ENCODE peak calls at places on chromosomes 16 and 17, in five cellular contexts. L is lower lobe of right lung; M is NCI-H1105 treated with DMSO at 0.1 percent for 48 hours; K is activated T-helper 9 cell treated with anti-CD3 and anti-CD28 coated beads, Interleukin-2, amount 50 U/mL, for 16 hours; B is A549. E is an unnamed sample.

GRCh38 chr17:27593232-27593856 is 37.6 kb upstream of the LGALS9 start:
- DNase-seq in L (no peak), M (no peak), K (no peak), B (no peak), E (no peak)

GRCh38 chr17:76246080-76247066 is 6.1 kb upstream of the RNF157 start:
- DNase-seq in L (no peak), M (no peak), K (no peak), B (no peak), E (no peak)

GRCh38 chr17:1649116-1649843 is 386 bp downstream of the RILP start:
- DNase-seq in L (peak; percentile 90), M (peak; percentile 58), K (peak; percentile 78), B (peak; percentile 82), E (peak; percentile 82)

GRCh38 chr17:1267471-1267947 is 2.7 kb upstream of the BHLHA9 start:
- DNase-seq in L (no peak), M (no peak), K (no peak), B (peak; percentile 30), E (peak; percentile 36)

GRCh38 chr17:73769480-73769879 is 125.2 kb upstream of the SDK2 start:
- DNase-seq in L (no peak), M (no peak), K (no peak), B (no peak), E (no peak)

GRCh38 chr17:80720624-80721577 is 176.3 kb downstream of the RPTOR start:
- DNase-seq in L (no peak), M (no peak), K (peak; percentile 62), B (peak; percentile 78), E (no peak)

GRCh38 chr16:88630941-88631340 is 7.4 kb upstream of the IL17C start:
- DNase-seq in L (no peak), M (no peak), K (no peak), B (no peak), E (no peak)

GRCh38 chr17:82218349-82219075 is 5.9 kb upstream of the CCDC57 start:
- DNase-seq in L (no peak), M (no peak), K (no peak), B (no peak), E (no peak)

GRCh38 chr16:22078656-22079055 is 13.7 kb upstream of the VWA3A start:
- DNase-seq in L (no peak), M (no peak), K (no peak), B (no peak), E (no peak)

GRCh38 chr17:4537451-4538235 is 17.5 kb downstream of the MYBBP1A start:
- DNase-seq in L (no peak), M (no peak), K (no peak), B (no peak), E (no peak)

GRCh38 chr17:64984776-64985521 is 65.7 kb upstream of the LRRC37A3 start:
- DNase-seq in L (no peak), M (no peak), K (peak; percentile 21), B (peak; percentile 75), E (no peak)

GRCh38 chr17:50640701-50641338 is 6.1 kb downstream of the ABCC3 start:
- DNase-seq in L (no peak), M (no peak), K (no peak), B (peak; percentile 79), E (no peak)

GRCh38 chr17:12647023-12647422 is 18.7 kb upstream of the MYOCD start:
- DNase-seq in L (no peak), M (no peak), K (no peak), B (no peak), E (no peak)

GRCh38 chr16:27432600-27432957 is 30.6 kb downstream of the IL21R start:
- DNase-seq in L (no peak), M (no peak), K (no peak), B (no peak), E (no peak)

GRCh38 chr17:30225919-30226553 is 9.5 kb downstream of the SLC6A4 start:
- DNase-seq in L (no peak), M (no peak), K (no peak), B (no peak), E (no peak)

GRCh38 chr16:80518436-80518835 is 22.4 kb upstream of the DYNLRB2 start:
- DNase-seq in L (no peak), M (no peak), K (no peak), B (no peak), E (peak; percentile 8)

GRCh38 chr17:80501739-80502577 is 25.6 kb upstream of the NPTX1 start:
- DNase-seq in L (no peak), M (no peak), K (no peak), B (peak; percentile 92), E (no peak)

GRCh38 chr17:82386881-82387498 is 15.4 kb downstream of the UTS2R start:
- DNase-seq in L (no peak), M (no peak), K (no peak), B (no peak), E (no peak)

GRCh38 chr17:39164675-39165143 is 1.3 kb downstream of the ARL5C start:
- DNase-seq in L (peak; percentile 85), M (peak; percentile 10), K (peak; percentile 54), B (peak; percentile 91), E (peak; percentile 97)

GRCh38 chr16:71258371-71258770 is 27.8 kb upstream of the HYDIN start:
- DNase-seq in L (no peak), M (no peak), K (no peak), B (no peak), E (no peak)

GRCh38 chr16:1472974-1473373 is 1.9 kb downstream of the CLCN7 start:
- DNase-seq in L (no peak), M (no peak), K (no peak), B (no peak), E (no peak)

GRCh38 chr17:51673066-51673465 is 412.7 kb downstream of the UTP18 start:
- DNase-seq in L (no peak), M (no peak), K (no peak), B (no peak), E (no peak)

GRCh38 chr16:16790597-16790996 is 411.7 kb downstream of the NPIPA7 start:
- DNase-seq in L (no peak), M (no peak), K (no peak), B (no peak), E (no peak)

GRCh38 chr17:17581509-17581908 is 10.0 kb downstream of the PEMT start:
- DNase-seq in L (no peak), M (no peak), K (no peak), B (no peak), E (no peak)

GRCh38 chr16:58497935-58498334 is 2.0 kb upstream of the NDRG4 start:
- DNase-seq in L (no peak), M (no peak), K (no peak), B (no peak), E (no peak)

GRCh38 chr17:54439816-54440215 is 460.8 kb upstream of the TOM1L1 start:
- DNase-seq in L (no peak), M (no peak), K (no peak), B (no peak), E (no peak)

GRCh38 chr17:79023886-79024771 is at the start of gene C1QTNF1:
- DNase-seq in L (peak; percentile 69), M (peak; percentile 39), K (no peak), B (peak; percentile 35), E (peak; percentile 87)

GRCh38 chr16:83651871-83652270 is 155.9 kb upstream of the HSBP1 start:
- DNase-seq in L (no peak), M (no peak), K (no peak), B (no peak), E (no peak)

GRCh38 chr17:77527836-77528505 is 387.2 kb downstream of the SEC14L1 start:
- DNase-seq in L (no peak), M (no peak), K (no peak), B (no peak), E (no peak)

GRCh38 chr16:67151431-67152097 is 766 bp upstream of the B3GNT9 start:
- DNase-seq in L (no peak), M (no peak), K (no peak), B (peak; percentile 52), E (peak; percentile 40)

GRCh38 chr17:71753070-71753469 is 367.8 kb upstream of the SOX9 start:
- DNase-seq in L (no peak), M (no peak), K (no peak), B (no peak), E (no peak)

GRCh38 chr17:5870231-5870953 is 199.8 kb upstream of the WSCD1 start:
- DNase-seq in L (no peak), M (no peak), K (no peak), B (no peak), E (no peak)

GRCh38 chr16:3954411-3954921 is 74.0 kb upstream of the CREBBP start:
- DNase-seq in L (no peak), M (no peak), K (no peak), B (no peak), E (no peak)

GRCh38 chr17:61647044-61647443 is 56.0 kb upstream of the NACA2 start:
- DNase-seq in L (no peak), M (no peak), K (no peak), B (no peak), E (no peak)

GRCh38 chr17:42782402-42783061 is 2.1 kb downstream of the WNK4 start:
- DNase-seq in L (no peak), M (no peak), K (no peak), B (no peak), E (no peak)

GRCh38 chr17:27477050-27477647 is 20.9 kb downstream of the KSR1 start:
- DNase-seq in L (no peak), M (no peak), K (no peak), B (no peak), E (no peak)

GRCh38 chr17:78923660-78924453 is 1.3 kb downstream of the TIMP2 start:
- DNase-seq in L (peak; percentile 94), M (no peak), K (peak; percentile 23), B (peak; percentile 62), E (peak; percentile 76)

GRCh38 chr17:1485311-1485747 is 7.2 kb downstream of the MYO1C start:
- DNase-seq in L (peak; percentile 66), M (no peak), K (peak; percentile 23), B (peak; percentile 65), E (peak; percentile 83)

GRCh38 chr17:2749784-2750181 is 331 bp upstream of the CCDC92B start:
- DNase-seq in L (peak; percentile 80), M (peak; percentile 34), K (peak; percentile 53), B (peak; percentile 73), E (peak; percentile 94)